ENCODE peak calls at places on chromosomes 13 and 19, in nine cellular contexts. I, T, Q, X, K, C, F, O and A are unnamed samples.

GRCh38 chr19:32646556-32646955 is 28.4 kb downstream of the ANKRD27 start:
- DNase-seq in I (no peak), T (no peak), Q (no peak), X (no peak), K (no peak), C (no peak), F (no peak), O (no peak), A (no peak)

GRCh38 chr19:3392480-3392879 is 26.1 kb downstream of the NFIC start:
- DNase-seq in I (no peak), T (no peak), Q (no peak), X (no peak), K (no peak), C (no peak), F (no peak), O (no peak), A (no peak)

GRCh38 chr19:42422576-42423461 is 4.4 kb downstream of the LIPE start:
- DNase-seq in I (peak), T (peak), Q (peak), X (no peak), K (peak), C (no peak), F (no peak), O (peak), A (peak)

GRCh38 chr19:47447470-47448359 is 24.0 kb downstream of the SLC8A2 start:
- DNase-seq in I (peak), T (peak), Q (peak), X (peak), K (peak), C (peak), F (no peak), O (peak), A (peak)

GRCh38 chr19:29323046-29323971 is 110.4 kb upstream of the UQCRFS1 start:
- DNase-seq in I (no peak), T (no peak), Q (no peak), X (no peak), K (no peak), C (no peak), F (no peak), O (no peak), A (no peak)

GRCh38 chr13:107185889-107186288 is 618.0 kb upstream of the ARGLU1 start:
- DNase-seq in I (no peak), T (no peak), Q (peak), X (no peak), K (no peak), C (no peak), F (peak), O (peak), A (no peak)

GRCh38 chr13:111858571-111858970 is 208.4 kb upstream of the SOX1 start:
- DNase-seq in I (no peak), T (no peak), Q (no peak), X (no peak), K (no peak), C (no peak), F (no peak), O (no peak), A (no peak)

GRCh38 chr13:88086577-88086976 is 415.4 kb downstream of the SLITRK5 start:
- DNase-seq in I (no peak), T (no peak), Q (no peak), X (no peak), K (no peak), C (no peak), F (no peak), O (no peak), A (no peak)

GRCh38 chr19:23981863-23982262 is 67.2 kb downstream of the ZNF726 start:
- DNase-seq in I (no peak), T (no peak), Q (no peak), X (no peak), K (no peak), C (no peak), F (no peak), O (no peak), A (no peak)

GRCh38 chr19:14164088-14164487 is 27.7 kb upstream of the ASF1B start:
- DNase-seq in I (no peak), T (no peak), Q (no peak), X (no peak), K (no peak), C (no peak), F (no peak), O (no peak), A (no peak)

GRCh38 chr13:30156826-30157615 is 150.3 kb downstream of the KATNAL1 start:
- DNase-seq in I (no peak), T (no peak), Q (no peak), X (no peak), K (no peak), C (no peak), F (no peak), O (no peak), A (no peak)

GRCh38 chr19:46482645-46483044 is 11.3 kb upstream of the PNMA8A start:
- DNase-seq in I (no peak), T (no peak), Q (no peak), X (no peak), K (no peak), C (no peak), F (no peak), O (no peak), A (no peak)

GRCh38 chr19:55700813-55701212 is 25.8 kb downstream of the EPN1 start:
- DNase-seq in I (no peak), T (no peak), Q (no peak), X (no peak), K (no peak), C (no peak), F (no peak), O (no peak), A (no peak)

GRCh38 chr19:50890422-50891252 is 17.4 kb downstream of the KLK2 start:
- DNase-seq in I (no peak), T (no peak), Q (no peak), X (no peak), K (no peak), C (no peak), F (peak), O (no peak), A (no peak)

GRCh38 chr19:18006895-18007604 is 920 bp upstream of the ARRDC2 start:
- DNase-seq in I (peak), T (peak), Q (peak), X (peak), K (peak), C (peak), F (peak), O (peak), A (peak)

GRCh38 chr19:13953021-13953531 is 767 bp downstream of the DCAF15 start:
- DNase-seq in I (peak), T (peak), Q (peak), X (no peak), K (no peak), C (peak), F (peak), O (peak), A (no peak)

GRCh38 chr13:79480954-79481684 is at the start of gene NDFIP2:
- DNase-seq in I (peak), T (peak), Q (peak), X (peak), K (peak), C (peak), F (peak), O (peak), A (peak)

GRCh38 chr13:25699056-25699455 is 327.3 kb downstream of the ATP8A2 start:
- DNase-seq in I (no peak), T (no peak), Q (no peak), X (no peak), K (no peak), C (no peak), F (peak), O (no peak), A (no peak)